ENCODE peak calls at places on chromosomes 7 and 10, in five cellular contexts. B, C, E, P and Y are unnamed samples.

GRCh38 chr10:18523025-18523424 is 128.4 kb downstream of the NSUN6 start:
- DNase-seq in B (no peak), C (no peak), E (no peak), P (no peak), Y (peak; percentile 66)

GRCh38 chr7:116534790-116535189 is 10.0 kb downstream of the CAV1 start:
- DNase-seq in B (no peak), C (no peak), E (no peak), P (no peak), Y (peak; percentile 59)

GRCh38 chr10:14382022-14382421 is 51.3 kb upstream of the FRMD4A start:
- DNase-seq in B (peak; percentile 16), C (no peak), E (no peak), P (peak; percentile 2), Y (peak; percentile 28)

GRCh38 chr7:155785536-155785935 is 26.7 kb downstream of the SHH start:
- DNase-seq in B (no peak), C (no peak), E (no peak), P (no peak), Y (no peak)

GRCh38 chr10:76558586-76558985 is 1079.0 kb downstream of the KCNMA1 start:
- DNase-seq in B (no peak), C (no peak), E (no peak), P (no peak), Y (peak; percentile 62)

GRCh38 chr7:36440880-36441279 is 51.2 kb downstream of the ANLN start:
- DNase-seq in B (no peak), C (no peak), E (no peak), P (no peak), Y (peak; percentile 56)

GRCh38 chr10:70715853-70716795 is 43.8 kb downstream of the ADAMTS14 start:
- DNase-seq in B (peak; percentile 8), C (no peak), E (no peak), P (no peak), Y (peak; percentile 75)

GRCh38 chr7:35007768-35008167 is 29.5 kb downstream of the DPY19L1 start:
- DNase-seq in B (no peak), C (no peak), E (no peak), P (no peak), Y (no peak)

GRCh38 chr10:110733256-110733952 is 89.3 kb downstream of the RBM20 start:
- DNase-seq in B (no peak), C (peak; percentile 43), E (no peak), P (no peak), Y (no peak)

GRCh38 chr7:128829391-128830166 is 627 bp upstream of the FLNC start:
- DNase-seq in B (no peak), C (peak; percentile 51), E (no peak), P (no peak), Y (peak; percentile 45)

GRCh38 chr10:133294189-133294588 is 14.5 kb downstream of the TUBGCP2 start:
- DNase-seq in B (no peak), C (no peak), E (no peak), P (no peak), Y (no peak)

GRCh38 chr10:95517536-95518454 is 43.4 kb downstream of the SORBS1 start:
- DNase-seq in B (no peak), C (peak; percentile 63), E (no peak), P (no peak), Y (peak; percentile 66)

GRCh38 chr7:101947899-101948298 is 130.5 kb downstream of the CUX1 start:
- DNase-seq in B (no peak), C (peak; percentile 80), E (no peak), P (no peak), Y (peak; percentile 63)

GRCh38 chr10:89952314-89952713 is 250.9 kb downstream of the KIF20B start:
- DNase-seq in B (no peak), C (no peak), E (no peak), P (no peak), Y (no peak)

GRCh38 chr10:116721991-116722392 is 20.4 kb downstream of the HSPA12A start:
- DNase-seq in B (no peak), C (no peak), E (no peak), P (no peak), Y (peak; percentile 39)

GRCh38 chr7:3301472-3301778 is 373 bp downstream of the SDK1 start:
- DNase-seq in B (no peak), C (no peak), E (no peak), P (no peak), Y (no peak)

GRCh38 chr7:32660936-32661335 is 165.6 kb downstream of the AVL9 start:
- DNase-seq in B (no peak), C (no peak), E (no peak), P (no peak), Y (no peak)

GRCh38 chr7:98280791-98281756 is at the start of gene BRI3:
- DNase-seq in B (peak; percentile 27), C (peak; percentile 94), E (peak; percentile 93), P (peak; percentile 88), Y (peak; percentile 94)

GRCh38 chr7:88795553-88795952 is at the start of gene TEX47:
- DNase-seq in B (no peak), C (no peak), E (no peak), P (no peak), Y (no peak)

GRCh38 chr10:64038097-64038496 is 516.9 kb downstream of the REEP3 start:
- DNase-seq in B (no peak), C (no peak), E (no peak), P (no peak), Y (no peak)

GRCh38 chr7:99363286-99363685 is 11.2 kb upstream of the ARPC1B start:
- DNase-seq in B (no peak), C (no peak), E (no peak), P (no peak), Y (no peak)

DNA sequence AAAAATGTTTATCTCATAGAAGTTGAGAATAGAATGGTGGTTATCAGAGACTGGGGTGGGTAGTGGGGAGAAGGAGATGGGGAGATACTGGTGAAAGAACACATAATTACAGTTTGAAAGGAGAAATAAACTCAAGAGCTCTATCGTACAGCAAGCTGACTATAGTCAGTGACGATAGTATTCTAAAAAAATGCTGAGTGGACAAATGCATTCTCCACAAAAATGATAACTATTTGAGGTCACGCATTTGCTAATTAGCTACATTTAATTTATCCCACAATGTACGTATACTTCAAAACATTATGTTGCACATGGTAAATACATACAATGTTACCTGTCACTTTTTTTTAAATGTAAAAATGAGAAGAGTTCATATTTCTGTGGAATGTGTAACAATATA is 507.7 kb downstream of the CALN1 start:
- DNase-seq in B (no peak), C (no peak), E (no peak), P (no peak), Y (no peak)
- H3K4me3 ChIP-seq in B (no peak overlapping the region), C (no peak overlapping the region), E (no peak overlapping the region), P (no peak overlapping the region), Y (no peak overlapping the region)

GRCh38 chr10:97238855-97239254 is 53.1 kb upstream of the SLIT1 start:
- DNase-seq in B (no peak), C (no peak), E (no peak), P (no peak), Y (no peak)

GRCh38 chr10:97234403-97234802 is 48.6 kb upstream of the SLIT1 start:
- DNase-seq in B (peak; percentile 21), C (no peak), E (no peak), P (no peak), Y (peak; percentile 74)

GRCh38 chr10:97230146-97230545 is 44.4 kb upstream of the SLIT1 start:
- DNase-seq in B (no peak), C (no peak), E (no peak), P (no peak), Y (no peak)

GRCh38 chr10:97235353-97235752 is 49.6 kb upstream of the SLIT1 start:
- DNase-seq in B (no peak), C (no peak), E (no peak), P (no peak), Y (no peak)
- TF ChIP-seq CTCF in B (no peak), C (no peak), E (no peak), P (no peak), Y (no peak)

GRCh38 chr7:4722960-4723359 is 40.9 kb downstream of the FOXK1 start:
- DNase-seq in B (no peak), C (no peak), E (no peak), P (no peak), Y (no peak)

GRCh38 chr7:4726568-4726967 is 44.5 kb downstream of the FOXK1 start:
- DNase-seq in B (no peak), C (no peak), E (no peak), P (no peak), Y (no peak)

GRCh38 chr7:4726051-4726450 is 44.0 kb downstream of the FOXK1 start:
- DNase-seq in B (no peak), C (no peak), E (no peak), P (no peak), Y (peak; percentile 31)

GRCh38 chr7:4724648-4725013 is 42.5 kb downstream of the FOXK1 start:
- DNase-seq in B (no peak), C (no peak), E (no peak), P (no peak), Y (peak; percentile 49)

DNA sequence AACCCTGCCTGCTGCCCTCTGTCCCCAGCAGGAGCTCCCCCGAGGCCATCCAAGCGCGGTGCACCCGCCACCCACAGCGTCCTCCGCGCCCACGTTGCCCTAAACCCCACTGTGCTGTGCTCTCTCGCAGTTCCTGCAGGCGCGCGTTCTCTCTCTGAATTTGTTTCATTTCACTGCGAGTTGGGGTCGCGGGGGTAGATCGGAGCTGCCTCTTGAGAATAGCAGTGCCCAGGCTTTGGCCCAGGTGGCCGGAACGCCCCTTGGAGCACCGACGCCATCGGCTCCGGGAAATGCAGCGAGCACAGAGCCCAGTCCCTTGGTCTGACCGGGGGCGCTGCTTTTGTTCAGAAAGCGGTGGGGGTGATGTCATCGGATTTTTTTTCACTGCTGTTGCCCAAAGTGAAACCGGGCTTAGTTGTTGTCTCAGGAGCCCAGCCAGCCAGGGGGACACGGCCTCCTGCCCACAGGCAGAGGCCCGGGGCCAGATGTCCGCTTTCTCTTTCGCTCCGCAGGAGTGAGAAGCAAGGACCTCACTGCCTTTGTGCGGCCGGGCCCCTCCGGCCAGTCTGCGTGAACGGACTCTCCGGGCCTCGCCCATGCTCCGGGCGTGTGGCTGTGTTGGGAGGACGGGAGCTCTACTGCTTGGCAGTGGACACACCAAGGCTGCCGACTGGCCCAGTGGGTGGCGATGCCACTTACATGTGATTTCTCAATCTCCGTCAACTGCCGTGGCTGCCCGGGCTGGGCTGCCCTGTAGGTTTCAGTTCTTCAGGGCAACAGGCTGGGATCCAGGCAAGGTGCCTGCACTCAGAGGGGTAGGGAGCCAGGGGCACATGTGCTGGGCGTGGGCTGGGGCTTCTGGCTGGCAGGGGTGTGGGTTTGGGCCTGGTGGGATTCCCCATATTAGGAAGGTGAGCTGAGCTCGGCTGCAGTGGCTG is 43.2 kb downstream of the FOXK1 start:
- DNase-seq in B (peak; percentile 80), C (peak; percentile 88), E (peak; percentile 92), P (no peak), Y (peak; percentile 95)
- H3K4me3 ChIP-seq in B (peak overlapping the region; percentile 62), C (peak overlapping the region; percentile 62), E (peak overlapping the region; percentile 74), P (peak overlapping the region; percentile 80), Y (peak overlapping the region; percentile 59)

DNA sequence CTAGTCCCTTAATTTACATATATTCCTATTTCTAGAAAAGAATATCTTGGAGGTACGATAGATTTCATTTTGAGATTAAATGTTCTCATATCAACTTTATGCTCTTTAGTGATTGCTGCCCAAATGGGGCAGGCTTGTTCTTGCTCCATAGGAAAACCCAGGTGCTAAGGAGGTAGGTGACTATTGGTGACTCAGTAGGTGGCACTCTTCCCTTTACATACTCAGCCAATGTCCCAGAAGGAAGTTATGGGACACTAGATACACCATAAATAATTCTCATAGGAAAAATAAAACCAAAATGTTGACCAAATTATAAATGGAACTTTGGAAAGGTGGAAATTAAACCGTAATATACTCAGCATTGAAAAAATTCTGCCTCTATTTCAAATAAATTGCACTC is 4.0 kb downstream of the SKAP2 start:
- DNase-seq in B (no peak), C (no peak), E (no peak), P (no peak), Y (no peak)
- TF ChIP-seq CTCF in B (no peak), C (no peak), E (no peak), P (no peak), Y (no peak)

GRCh38 chr7:78017621-78018100 is 219.1 kb downstream of the PHTF2 start:
- DNase-seq in B (no peak), C (no peak), E (no peak), P (no peak), Y (no peak)
- H3K4me3 ChIP-seq in B (no peak overlapping the region), C (no peak overlapping the region), E (peak overlapping the region; percentile 81), P (no peak overlapping the region), Y (no peak overlapping the region)

GRCh38 chr10:114573330-114574045 is 84.6 kb downstream of the ABLIM1 start:
- DNase-seq in B (no peak), C (no peak), E (no peak), P (no peak), Y (no peak)
- TF ChIP-seq CTCF in B (no peak), C (no peak), E (no peak), P (no peak), Y (no peak)